ENCODE peak calls at places on chromosomes 2 and 18, in five cellular contexts. One of them, this sample, is unnamed.

GRCh38 chr2:11073251-11073650 is 82.0 kb upstream of the SLC66A3 start:
- DNase-seq in small intestine: peak; percentile 20
- DNase-seq in naive thymus-derived CD4-positive, alpha-beta T cell: no peak
- DNase-seq in esophagus muscularis mucosa: peak; percentile 57
- DNase-seq in HepG2: peak; percentile 29
- DNase-seq in this sample: no peak

GRCh38 chr2:13666582-13667414 is 950.1 kb downstream of the TRIB2 start:
- DNase-seq in HepG2: no peak
- DNase-seq in small intestine: no peak
- DNase-seq in esophagus muscularis mucosa: no peak
- DNase-seq in naive thymus-derived CD4-positive, alpha-beta T cell: no peak
- DNase-seq in this sample: no peak

GRCh38 chr2:108220942-108221541 is 18.7 kb upstream of the SULT1C3 start:
- DNase-seq in naive thymus-derived CD4-positive, alpha-beta T cell: no peak
- DNase-seq in esophagus muscularis mucosa: no peak
- DNase-seq in HepG2: no peak
- DNase-seq in small intestine: no peak
- DNase-seq in this sample: no peak

GRCh38 chr2:69450735-69451416 is 13.6 kb upstream of the NFU1 start:
- DNase-seq in naive thymus-derived CD4-positive, alpha-beta T cell: no peak
- DNase-seq in HepG2: no peak
- DNase-seq in esophagus muscularis mucosa: no peak
- DNase-seq in small intestine: no peak
- DNase-seq in this sample: no peak

GRCh38 chr2:160205511-160205910 is 5.4 kb upstream of the ITGB6 start:
- DNase-seq in small intestine: peak; percentile 95
- DNase-seq in HepG2: peak; percentile 36
- DNase-seq in naive thymus-derived CD4-positive, alpha-beta T cell: no peak
- DNase-seq in esophagus muscularis mucosa: no peak
- DNase-seq in this sample: no peak

GRCh38 chr18:57784034-57784815 is 18.9 kb downstream of the ATP8B1 start:
- DNase-seq in naive thymus-derived CD4-positive, alpha-beta T cell: no peak
- DNase-seq in HepG2: peak; percentile 43
- DNase-seq in esophagus muscularis mucosa: no peak
- DNase-seq in small intestine: no peak
- DNase-seq in this sample: no peak

GRCh38 chr2:173124441-173124840 is 48.8 kb downstream of the MAP3K20 start:
- DNase-seq in esophagus muscularis mucosa: no peak
- DNase-seq in HepG2: no peak
- DNase-seq in naive thymus-derived CD4-positive, alpha-beta T cell: no peak
- DNase-seq in small intestine: no peak
- DNase-seq in this sample: no peak

GRCh38 chr2:27078267-27079194 is at the start of gene EMILIN1:
- DNase-seq in esophagus muscularis mucosa: peak; percentile 97
- DNase-seq in HepG2: no peak
- DNase-seq in small intestine: no peak
- DNase-seq in naive thymus-derived CD4-positive, alpha-beta T cell: no peak
- DNase-seq in this sample: no peak

GRCh38 chr2:17245921-17246320 is 272.3 kb downstream of the RAD51AP2 start:
- DNase-seq in small intestine: no peak
- DNase-seq in naive thymus-derived CD4-positive, alpha-beta T cell: no peak
- DNase-seq in esophagus muscularis mucosa: no peak
- DNase-seq in HepG2: no peak
- DNase-seq in this sample: no peak

GRCh38 chr2:211045025-211045424 is 488.6 kb downstream of the CPS1 start:
- DNase-seq in HepG2: no peak
- DNase-seq in esophagus muscularis mucosa: no peak
- DNase-seq in naive thymus-derived CD4-positive, alpha-beta T cell: no peak
- DNase-seq in small intestine: no peak
- DNase-seq in this sample: no peak

GRCh38 chr2:86570069-86570468 is 6.8 kb upstream of the CHMP3 start:
- DNase-seq in esophagus muscularis mucosa: no peak
- DNase-seq in HepG2: no peak
- DNase-seq in naive thymus-derived CD4-positive, alpha-beta T cell: no peak
- DNase-seq in small intestine: no peak
- DNase-seq in this sample: no peak

GRCh38 chr18:49963217-49963616 is 149.9 kb upstream of the ACAA2 start:
- DNase-seq in HepG2: no peak
- DNase-seq in small intestine: no peak
- DNase-seq in esophagus muscularis mucosa: no peak
- DNase-seq in naive thymus-derived CD4-positive, alpha-beta T cell: no peak
- DNase-seq in this sample: no peak

GRCh38 chr2:100416939-100417744 is at the start of gene CHST10:
- DNase-seq in HepG2: peak; percentile 42
- DNase-seq in small intestine: peak; percentile 16
- DNase-seq in esophagus muscularis mucosa: peak; percentile 93
- DNase-seq in naive thymus-derived CD4-positive, alpha-beta T cell: peak; percentile 37
- DNase-seq in this sample: no peak

GRCh38 chr18:11970466-11971220 is 10.7 kb upstream of the IMPA2 start:
- DNase-seq in esophagus muscularis mucosa: no peak
- DNase-seq in naive thymus-derived CD4-positive, alpha-beta T cell: no peak
- DNase-seq in HepG2: no peak
- DNase-seq in small intestine: no peak
- DNase-seq in this sample: no peak
- H3K27ac ChIP-seq in esophagus muscularis mucosa: no peak overlapping the region
- H3K27ac ChIP-seq in naive thymus-derived CD4-positive, alpha-beta T cell: no peak overlapping the region
- H3K27ac ChIP-seq in HepG2: no peak overlapping the region
- H3K27ac ChIP-seq in small intestine: peak overlapping the region; percentile 4
- H3K27ac ChIP-seq in this sample: no peak overlapping the region

DNA sequence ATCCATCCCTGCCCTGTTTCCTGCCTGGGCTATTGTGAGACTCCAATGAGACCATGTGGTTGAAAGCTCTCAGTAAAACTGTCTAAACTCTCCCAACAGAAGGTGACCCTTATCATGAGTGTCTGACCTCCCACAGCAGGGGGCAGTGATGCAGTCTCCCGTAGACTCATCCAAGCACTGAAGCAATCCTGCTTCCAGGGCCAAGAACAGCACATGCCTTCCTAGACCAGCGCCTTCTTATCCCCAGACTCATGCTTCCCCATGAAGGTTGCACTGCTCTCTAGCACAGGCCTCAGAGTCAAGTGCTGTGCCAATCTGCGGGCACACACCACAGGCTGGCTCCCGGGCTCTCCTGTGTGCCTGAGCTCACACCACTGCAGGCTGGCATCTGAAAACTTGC is 112.3 kb downstream of the TNS1 start:
- DNase-seq in esophagus muscularis mucosa: no peak
- DNase-seq in naive thymus-derived CD4-positive, alpha-beta T cell: no peak
- DNase-seq in small intestine: no peak
- DNase-seq in HepG2: peak; percentile 42
- DNase-seq in this sample: no peak
- H3K27ac ChIP-seq in esophagus muscularis mucosa: peak overlapping the region; percentile 98
- H3K27ac ChIP-seq in naive thymus-derived CD4-positive, alpha-beta T cell: no peak overlapping the region
- H3K27ac ChIP-seq in small intestine: no peak overlapping the region
- H3K27ac ChIP-seq in HepG2: no peak overlapping the region
- H3K27ac ChIP-seq in this sample: peak overlapping the region; percentile 58

GRCh38 chr2:166406374-166406773 is 30.6 kb upstream of the SCN9A start:
- DNase-seq in HepG2: no peak
- DNase-seq in small intestine: no peak
- DNase-seq in esophagus muscularis mucosa: no peak
- DNase-seq in naive thymus-derived CD4-positive, alpha-beta T cell: no peak
- DNase-seq in this sample: no peak

GRCh38 chr2:166410828-166411472 is 35.2 kb upstream of the SCN9A start:
- DNase-seq in esophagus muscularis mucosa: no peak
- DNase-seq in naive thymus-derived CD4-positive, alpha-beta T cell: no peak
- DNase-seq in HepG2: peak; percentile 31
- DNase-seq in small intestine: no peak
- DNase-seq in this sample: no peak

GRCh38 chr2:166405569-166405926 is 29.8 kb upstream of the SCN9A start:
- DNase-seq in HepG2: no peak
- DNase-seq in naive thymus-derived CD4-positive, alpha-beta T cell: no peak
- DNase-seq in esophagus muscularis mucosa: no peak
- DNase-seq in small intestine: no peak
- DNase-seq in this sample: no peak

DNA sequence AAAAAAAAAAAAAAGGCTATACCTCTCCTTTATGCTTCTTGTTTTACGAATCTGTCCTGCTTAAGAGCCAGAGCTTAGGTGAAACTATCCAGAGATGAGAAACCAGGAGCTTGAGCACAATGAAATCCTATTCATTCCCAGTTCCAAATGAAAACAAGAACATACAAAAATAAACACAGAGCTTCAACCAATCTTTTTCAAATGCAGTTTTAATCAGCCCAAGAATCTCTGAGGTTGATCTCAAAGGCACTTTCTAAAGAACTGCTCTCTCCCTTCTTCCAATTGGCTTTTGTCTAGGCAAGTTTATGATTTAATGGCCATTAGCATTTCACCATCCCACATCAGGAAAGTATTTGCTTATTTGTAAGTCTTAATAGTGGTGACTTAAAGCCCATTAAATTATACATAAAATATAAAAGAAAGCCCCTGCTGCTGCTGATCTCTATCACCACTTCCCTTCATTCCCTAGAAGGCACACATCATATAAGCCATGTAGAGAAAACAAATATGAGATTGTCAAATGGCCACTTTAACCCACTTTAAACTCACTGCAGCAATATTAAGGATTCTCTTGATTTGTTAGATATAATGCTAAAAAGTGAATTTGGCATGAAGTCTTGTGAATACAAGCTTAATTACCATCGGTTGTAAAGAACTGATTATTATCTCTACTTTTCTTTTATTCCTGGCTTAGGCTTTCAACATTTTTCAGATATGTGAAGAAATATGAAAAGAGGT is 29.3 kb upstream of the SCN9A start:
- DNase-seq in HepG2: no peak
- DNase-seq in esophagus muscularis mucosa: no peak
- DNase-seq in naive thymus-derived CD4-positive, alpha-beta T cell: no peak
- DNase-seq in small intestine: no peak
- DNase-seq in this sample: no peak
- H3K27ac ChIP-seq in HepG2: no peak overlapping the region
- H3K27ac ChIP-seq in esophagus muscularis mucosa: no peak overlapping the region
- H3K27ac ChIP-seq in naive thymus-derived CD4-positive, alpha-beta T cell: no peak overlapping the region
- H3K27ac ChIP-seq in small intestine: no peak overlapping the region
- H3K27ac ChIP-seq in this sample: no peak overlapping the region

GRCh38 chr2:199433204-199433832 is 24.4 kb downstream of the SATB2 start:
- DNase-seq in esophagus muscularis mucosa: no peak
- DNase-seq in HepG2: no peak
- DNase-seq in small intestine: no peak
- DNase-seq in naive thymus-derived CD4-positive, alpha-beta T cell: no peak
- DNase-seq in this sample: no peak
- H3K27ac ChIP-seq in esophagus muscularis mucosa: no peak overlapping the region
- H3K27ac ChIP-seq in HepG2: no peak overlapping the region
- H3K27ac ChIP-seq in small intestine: no peak overlapping the region
- H3K27ac ChIP-seq in naive thymus-derived CD4-positive, alpha-beta T cell: no peak overlapping the region
- H3K27ac ChIP-seq in this sample: no peak overlapping the region